ENCODE peak calls at places on chromosomes 2 and 18, in seven cellular contexts. One of them, this sample, is unnamed. For H3K9me3, the result is how much of the 10 kb centered on the place peaks cover.

GRCh38 chr2:12113364-12113763 is 366.9 kb downstream of the LPIN1 start:
- DNase-seq in HCT116: no peak
- DNase-seq in H1: no peak
- DNase-seq in neural progenitor cell: no peak
- DNase-seq in IMR-90: no peak
- DNase-seq in K562: no peak
- DNase-seq in GM23248: no peak
- DNase-seq in this sample: no peak

GRCh38 chr18:44552706-44553105 is 128.0 kb upstream of the SETBP1 start:
- DNase-seq in H1: no peak
- DNase-seq in HCT116: no peak
- DNase-seq in GM23248: no peak
- DNase-seq in IMR-90: no peak
- DNase-seq in K562: no peak
- DNase-seq in neural progenitor cell: peak
- DNase-seq in this sample: no peak

GRCh38 chr18:79955302-79956075 is 4.0 kb upstream of the SLC66A2 start:
- DNase-seq in H1: no peak
- DNase-seq in neural progenitor cell: no peak
- DNase-seq in HCT116: no peak
- DNase-seq in GM23248: peak
- DNase-seq in IMR-90: no peak
- DNase-seq in K562: no peak
- DNase-seq in this sample: no peak

GRCh38 chr18:2898131-2898640 is 51.4 kb downstream of the EMILIN2 start:
- DNase-seq in GM23248: peak
- DNase-seq in H1: no peak
- DNase-seq in HCT116: no peak
- DNase-seq in IMR-90: peak
- DNase-seq in neural progenitor cell: no peak
- DNase-seq in K562: no peak
- DNase-seq in this sample: no peak

GRCh38 chr2:209425082-209426071 is 1.5 kb downstream of the MAP2 start:
- DNase-seq in HCT116: peak
- DNase-seq in H1: no peak
- DNase-seq in K562: no peak
- DNase-seq in IMR-90: peak
- DNase-seq in GM23248: peak
- DNase-seq in neural progenitor cell: peak
- DNase-seq in this sample: no peak

GRCh38 chr18:32847719-32848118 is 74.9 kb upstream of the KLHL14 start:
- DNase-seq in IMR-90: no peak
- DNase-seq in H1: peak
- DNase-seq in GM23248: no peak
- DNase-seq in neural progenitor cell: peak
- DNase-seq in K562: no peak
- DNase-seq in HCT116: no peak
- DNase-seq in this sample: no peak

GRCh38 chr2:119823734-119824334 is 64.1 kb downstream of the PTPN4 start:
- DNase-seq in K562: peak
- DNase-seq in neural progenitor cell: peak
- DNase-seq in IMR-90: peak
- DNase-seq in H1: no peak
- DNase-seq in HCT116: no peak
- DNase-seq in GM23248: peak
- DNase-seq in this sample: no peak

GRCh38 chr18:52700116-52700515 is 360.1 kb downstream of the DCC start:
- DNase-seq in K562: no peak
- DNase-seq in HCT116: no peak
- DNase-seq in GM23248: no peak
- DNase-seq in H1: no peak
- DNase-seq in IMR-90: no peak
- DNase-seq in neural progenitor cell: no peak
- DNase-seq in this sample: no peak

GRCh38 chr2:85777441-85777861 is 23.7 kb downstream of the ATOH8 start:
- DNase-seq in H1: no peak
- DNase-seq in IMR-90: no peak
- DNase-seq in GM23248: no peak
- DNase-seq in K562: no peak
- DNase-seq in HCT116: no peak
- DNase-seq in neural progenitor cell: no peak
- DNase-seq in this sample: no peak

GRCh38 chr2:189285351-189285750 is 105.8 kb upstream of the COL5A2 start:
- DNase-seq in H1: no peak
- DNase-seq in neural progenitor cell: no peak
- DNase-seq in K562: no peak
- DNase-seq in HCT116: no peak
- DNase-seq in IMR-90: peak
- DNase-seq in GM23248: peak
- DNase-seq in this sample: no peak

GRCh38 chr2:112993831-112994230 is 11.4 kb upstream of the IL36A start:
- DNase-seq in K562: no peak
- DNase-seq in GM23248: no peak
- DNase-seq in neural progenitor cell: no peak
- DNase-seq in H1: no peak
- DNase-seq in HCT116: no peak
- DNase-seq in IMR-90: no peak
- DNase-seq in this sample: no peak

GRCh38 chr18:68504441-68505221 is 210.3 kb downstream of the TMX3 start:
- DNase-seq in H1: no peak
- DNase-seq in IMR-90: no peak
- DNase-seq in neural progenitor cell: no peak
- DNase-seq in K562: no peak
- DNase-seq in GM23248: no peak
- DNase-seq in HCT116: no peak
- DNase-seq in this sample: no peak

GRCh38 chr18:52150050-52150449 is 189.9 kb upstream of the DCC start:
- DNase-seq in IMR-90: no peak
- DNase-seq in HCT116: no peak
- DNase-seq in neural progenitor cell: no peak
- DNase-seq in K562: no peak
- DNase-seq in H1: no peak
- DNase-seq in GM23248: no peak
- DNase-seq in this sample: peak

GRCh38 chr2:222241471-222241870 is 57.3 kb downstream of the PAX3 start:
- DNase-seq in GM23248: no peak
- DNase-seq in neural progenitor cell: no peak
- DNase-seq in IMR-90: no peak
- DNase-seq in HCT116: no peak
- DNase-seq in H1: no peak
- DNase-seq in K562: no peak
- DNase-seq in this sample: no peak

GRCh38 chr18:21747764-21748693 is 7.4 kb downstream of the MIB1 start:
- DNase-seq in IMR-90: no peak
- DNase-seq in GM23248: no peak
- DNase-seq in H1: no peak
- DNase-seq in K562: no peak
- DNase-seq in neural progenitor cell: no peak
- DNase-seq in HCT116: no peak
- DNase-seq in this sample: no peak

GRCh38 chr18:56851774-56852173 is 200.6 kb downstream of the WDR7 start:
- DNase-seq in HCT116: no peak
- DNase-seq in K562: no peak
- DNase-seq in GM23248: no peak
- DNase-seq in neural progenitor cell: no peak
- DNase-seq in H1: no peak
- DNase-seq in IMR-90: no peak
- DNase-seq in this sample: no peak

GRCh38 chr18:59900222-59901128 is 679 bp downstream of the PMAIP1 start:
- DNase-seq in GM23248: peak
- DNase-seq in neural progenitor cell: peak
- DNase-seq in H1: no peak
- DNase-seq in HCT116: no peak
- DNase-seq in IMR-90: peak
- DNase-seq in K562: peak
- DNase-seq in this sample: no peak

GRCh38 chr18:6521804-6522418 is 107.2 kb upstream of the L3MBTL4 start:
- DNase-seq in H1: peak
- DNase-seq in neural progenitor cell: peak
- DNase-seq in GM23248: peak
- DNase-seq in HCT116: no peak
- DNase-seq in K562: peak
- DNase-seq in IMR-90: peak
- DNase-seq in this sample: peak

GRCh38 chr18:61541673-61542072 is 208.4 kb downstream of the CDH20 start:
- DNase-seq in neural progenitor cell: no peak
- DNase-seq in GM23248: no peak
- DNase-seq in H1: no peak
- DNase-seq in K562: no peak
- DNase-seq in HCT116: no peak
- DNase-seq in IMR-90: peak
- DNase-seq in this sample: peak

GRCh38 chr2:182220318-182220717 is 206.5 kb downstream of the PDE1A start:
- DNase-seq in K562: no peak
- DNase-seq in neural progenitor cell: no peak
- DNase-seq in HCT116: no peak
- DNase-seq in H1: no peak
- DNase-seq in IMR-90: no peak
- DNase-seq in GM23248: no peak
- DNase-seq in this sample: no peak

GRCh38 chr18:40041951-40042350 is 1913.1 kb upstream of the PIK3C3 start:
- DNase-seq in IMR-90: no peak
- DNase-seq in K562: no peak
- DNase-seq in neural progenitor cell: peak
- DNase-seq in GM23248: no peak
- DNase-seq in HCT116: no peak
- DNase-seq in H1: no peak
- DNase-seq in this sample: no peak

GRCh38 chr18:55228707-55229106 is 269.4 kb upstream of the CCDC68 start:
- DNase-seq in neural progenitor cell: peak
- DNase-seq in H1: no peak
- DNase-seq in K562: no peak
- DNase-seq in HCT116: no peak
- DNase-seq in IMR-90: no peak
- DNase-seq in GM23248: no peak
- DNase-seq in this sample: no peak

DNA sequence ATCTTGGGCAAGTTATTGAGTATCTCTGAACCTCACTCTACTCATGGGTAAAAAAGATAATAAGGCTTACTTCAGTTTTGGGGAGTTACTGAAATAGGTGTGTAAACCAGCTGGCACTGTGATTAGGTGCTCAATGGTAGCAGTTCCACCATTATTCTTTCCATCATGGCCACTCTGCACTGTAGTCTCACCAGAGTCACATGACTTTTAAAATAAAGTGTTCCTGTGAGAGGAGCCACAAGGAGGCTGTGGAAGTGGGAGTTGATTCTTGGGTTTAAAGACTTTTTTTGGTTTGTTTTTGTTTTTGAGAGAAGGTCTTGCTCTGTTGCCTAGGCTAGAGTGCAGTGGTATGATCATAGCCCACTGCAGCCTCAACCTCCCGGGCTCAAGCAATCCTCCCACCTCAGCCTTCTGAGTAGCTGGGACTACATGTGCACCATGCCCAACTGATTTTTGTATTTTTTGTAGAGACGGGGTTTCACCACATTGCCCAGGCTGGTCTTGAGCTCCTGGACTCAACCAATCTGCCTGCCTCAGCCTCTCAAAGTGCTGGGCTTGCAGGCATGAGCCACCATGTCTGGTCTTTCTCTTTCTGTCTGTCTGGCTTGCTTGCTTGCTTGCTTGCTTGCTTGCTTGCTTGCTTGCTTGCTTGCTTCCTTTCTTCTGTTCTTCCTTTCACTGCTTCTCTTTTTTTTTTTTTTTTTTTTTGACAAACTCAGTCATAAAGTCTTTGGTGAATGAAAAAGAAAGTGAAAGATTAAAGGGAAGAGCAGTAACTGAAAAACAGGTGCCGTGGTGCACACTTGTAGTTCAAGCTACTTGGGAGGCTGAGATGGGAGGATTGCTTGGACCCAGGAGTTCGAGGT is 21.2 kb upstream of the ACVR1 start:
- DNase-seq in GM23248: no peak
- DNase-seq in neural progenitor cell: no peak
- DNase-seq in H1: no peak
- DNase-seq in K562: no peak
- DNase-seq in IMR-90: no peak
- DNase-seq in HCT116: no peak
- DNase-seq in this sample: no peak
- H3K27ac ChIP-seq in GM23248: no peak
- H3K27ac ChIP-seq in neural progenitor cell: no peak
- H3K27ac ChIP-seq in H1: no peak
- H3K27ac ChIP-seq in K562: no peak
- H3K27ac ChIP-seq in IMR-90: no peak
- H3K27ac ChIP-seq in HCT116: no peak
- H3K27ac ChIP-seq in this sample: no peak

DNA sequence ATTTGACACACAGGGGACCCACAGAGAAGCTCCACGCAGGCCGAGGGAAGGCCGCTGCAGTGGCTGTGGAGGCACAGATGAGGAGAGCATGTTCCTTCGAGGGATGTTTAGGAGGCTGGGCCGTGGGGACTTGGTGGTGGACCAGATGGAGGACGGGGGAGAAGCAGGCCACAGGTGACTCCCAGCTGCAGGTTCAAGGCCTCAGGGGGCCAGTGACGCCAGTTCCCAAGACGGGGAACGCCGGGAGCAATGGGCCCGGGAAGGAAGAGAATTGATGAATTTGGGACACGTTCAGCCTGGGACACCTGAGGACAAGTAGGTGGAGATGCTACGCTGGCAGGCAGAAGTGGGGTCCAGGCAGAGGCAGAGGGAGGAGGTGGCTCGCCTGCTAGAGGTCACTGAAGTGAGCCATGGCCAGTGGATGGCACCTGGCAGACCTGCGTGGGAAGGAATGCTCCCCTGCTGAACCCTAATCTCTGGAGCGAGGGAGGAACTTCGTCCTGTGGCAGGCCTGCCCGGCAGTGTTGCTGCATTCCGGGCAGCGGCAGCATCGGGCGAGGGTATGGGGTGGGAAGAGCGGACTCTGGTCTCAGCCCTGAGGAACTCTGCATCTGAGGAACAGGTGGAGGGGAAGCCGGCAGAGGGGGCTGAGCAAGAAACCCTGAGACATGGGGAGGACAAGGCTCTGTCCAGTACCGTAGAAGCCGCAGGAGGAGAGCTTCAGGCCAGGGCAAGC is 25.2 kb upstream of the HPCAL1 start:
- DNase-seq in neural progenitor cell: no peak
- DNase-seq in H1: no peak
- DNase-seq in HCT116: no peak
- DNase-seq in GM23248: no peak
- DNase-seq in K562: no peak
- DNase-seq in IMR-90: no peak
- DNase-seq in this sample: no peak
- H3K9ac ChIP-seq in neural progenitor cell: no peak
- H3K9ac ChIP-seq in H1: no peak
- H3K9ac ChIP-seq in HCT116: no peak
- H3K9ac ChIP-seq in GM23248: peak
- H3K9ac ChIP-seq in K562: peak
- H3K9ac ChIP-seq in IMR-90: no peak
- H3K9ac ChIP-seq in this sample: no peak

GRCh38 chr2:173941567-173941966 is 23.6 kb downstream of the SP3 start:
- DNase-seq in HCT116: no peak
- DNase-seq in GM23248: no peak
- DNase-seq in K562: no peak
- DNase-seq in neural progenitor cell: no peak
- DNase-seq in IMR-90: no peak
- DNase-seq in H1: no peak
- DNase-seq in this sample: no peak
- H3K9me3 ChIP-seq in HCT116: under half
- H3K9me3 ChIP-seq in GM23248: under half
- H3K9me3 ChIP-seq in K562: under half
- H3K9me3 ChIP-seq in neural progenitor cell: under half
- H3K9me3 ChIP-seq in IMR-90: under half
- H3K9me3 ChIP-seq in H1: under half
- H3K9me3 ChIP-seq in this sample: under half

GRCh38 chr2:41709702-41710599 is 337.9 kb upstream of the PKDCC start:
- DNase-seq in K562: no peak
- DNase-seq in HCT116: no peak
- DNase-seq in GM23248: no peak
- DNase-seq in neural progenitor cell: no peak
- DNase-seq in H1: no peak
- DNase-seq in IMR-90: no peak
- DNase-seq in this sample: peak
- H3K27ac ChIP-seq in K562: no peak
- H3K27ac ChIP-seq in HCT116: no peak
- H3K27ac ChIP-seq in GM23248: no peak
- H3K27ac ChIP-seq in neural progenitor cell: no peak
- H3K27ac ChIP-seq in H1: no peak
- H3K27ac ChIP-seq in IMR-90: no peak
- H3K27ac ChIP-seq in this sample: peak